ENCODE peak calls at places on chromosomes 1 and 21, in seven cellular contexts. S, M, Y, J, V, X and W are unnamed samples.

GRCh38 chr1:13892141-13892670 is 192.2 kb downstream of the PRDM2 start:
- DNase-seq in S (no peak), M (no peak), Y (no peak), J (no peak), V (no peak), X (no peak), W (no peak)

GRCh38 chr1:71908313-71908712 is 374.0 kb downstream of the NEGR1 start:
- DNase-seq in S (no peak), M (no peak), Y (peak; percentile 45), J (no peak), V (no peak), X (no peak), W (no peak)

GRCh38 chr1:2526824-2527552 is 592 bp upstream of the PANK4 start:
- DNase-seq in S (peak; percentile 92), M (no peak), Y (peak; percentile 59), J (no peak), V (peak; percentile 73), X (no peak), W (peak; percentile 38)

GRCh38 chr1:240475832-240476231 is 136.1 kb downstream of the GREM2 start:
- DNase-seq in S (no peak), M (no peak), Y (no peak), J (no peak), V (no peak), X (no peak), W (no peak)

GRCh38 chr1:191963781-191964455 is 194.3 kb upstream of the RGS18 start:
- DNase-seq in S (no peak), M (no peak), Y (peak; percentile 15), J (no peak), V (no peak), X (no peak), W (no peak)

GRCh38 chr1:161139765-161140164 is 7.3 kb upstream of the DEDD start:
- DNase-seq in S (no peak), M (peak; percentile 18), Y (peak; percentile 57), J (no peak), V (no peak), X (no peak), W (no peak)

GRCh38 chr1:17933991-17934390 is 173.6 kb upstream of the IGSF21 start:
- DNase-seq in S (no peak), M (no peak), Y (no peak), J (no peak), V (no peak), X (no peak), W (no peak)

GRCh38 chr1:43334453-43335205 is 3.0 kb upstream of the MPL start:
- DNase-seq in S (peak; percentile 37), M (no peak), Y (no peak), J (no peak), V (no peak), X (no peak), W (no peak)

GRCh38 chr21:42539931-42540343 is 26.3 kb downstream of the SLC37A1 start:
- DNase-seq in S (no peak), M (no peak), Y (no peak), J (no peak), V (no peak), X (no peak), W (no peak)

GRCh38 chr1:32965251-32965643 is 638 bp upstream of the RNF19B start:
- DNase-seq in S (no peak), M (no peak), Y (no peak), J (no peak), V (no peak), X (no peak), W (no peak)

GRCh38 chr1:245079021-245079609 is 75.7 kb upstream of the KIF26B start:
- DNase-seq in S (no peak), M (no peak), Y (peak; percentile 77), J (no peak), V (no peak), X (peak; percentile 2), W (no peak)

GRCh38 chr1:44664730-44665370 is 9.4 kb downstream of the TMEM53 start:
- DNase-seq in S (no peak), M (no peak), Y (no peak), J (no peak), V (peak; percentile 55), X (no peak), W (no peak)

GRCh38 chr1:43930168-43930948 is 3.2 kb upstream of the ARTN start:
- DNase-seq in S (no peak), M (no peak), Y (no peak), J (no peak), V (peak; percentile 28), X (no peak), W (no peak)

GRCh38 chr1:77014396-77014795 is 147.1 kb downstream of the ST6GALNAC5 start:
- DNase-seq in S (no peak), M (no peak), Y (no peak), J (no peak), V (no peak), X (no peak), W (no peak)

GRCh38 chr1:239126881-239127280 is 259.5 kb upstream of the CHRM3 start:
- DNase-seq in S (no peak), M (no peak), Y (no peak), J (no peak), V (no peak), X (no peak), W (no peak)

GRCh38 chr1:167726038-167726437 is 4.3 kb downstream of the MPZL1 start:
- DNase-seq in S (no peak), M (no peak), Y (no peak), J (no peak), V (no peak), X (no peak), W (no peak)

GRCh38 chr1:9071554-9072235 is 2.3 kb upstream of the SLC2A5 start:
- DNase-seq in S (no peak), M (no peak), Y (no peak), J (no peak), V (no peak), X (no peak), W (no peak)

GRCh38 chr1:200973937-200974657 is 49.4 kb downstream of the KIF21B start:
- DNase-seq in S (no peak), M (no peak), Y (no peak), J (no peak), V (no peak), X (peak; percentile 23), W (no peak)

GRCh38 chr1:207962716-207963428 is 51.9 kb upstream of the CD34 start:
- DNase-seq in S (peak; percentile 52), M (no peak), Y (no peak), J (no peak), V (peak; percentile 29), X (peak; percentile 44), W (peak; percentile 22)

GRCh38 chr1:39006287-39006686 is 15.2 kb downstream of the AKIRIN1 start:
- DNase-seq in S (no peak), M (no peak), Y (no peak), J (no peak), V (no peak), X (no peak), W (no peak)

GRCh38 chr1:119373465-119373864 is 4.9 kb downstream of the HAO2 start:
- DNase-seq in S (no peak), M (no peak), Y (peak; percentile 31), J (no peak), V (no peak), X (no peak), W (no peak)

GRCh38 chr1:76620371-76620770 is 246.9 kb upstream of the ST6GALNAC5 start:
- DNase-seq in S (no peak), M (no peak), Y (no peak), J (no peak), V (no peak), X (no peak), W (no peak)

GRCh38 chr1:192807221-192807967 is 1.4 kb upstream of the RGS2 start:
- DNase-seq in S (no peak), M (peak; percentile 33), Y (peak; percentile 56), J (no peak), V (peak; percentile 6), X (no peak), W (no peak)

GRCh38 chr1:202085682-202086373 is 36.9 kb upstream of the GPR37L1 start:
- DNase-seq in S (no peak), M (no peak), Y (peak; percentile 35), J (no peak), V (no peak), X (peak; percentile 97), W (no peak)

GRCh38 chr1:193338194-193338593 is 151.8 kb upstream of the B3GALT2 start:
- DNase-seq in S (no peak), M (no peak), Y (peak; percentile 64), J (peak; percentile 10), V (no peak), X (no peak), W (no peak)

GRCh38 chr1:29437946-29438345 is 201.6 kb downstream of the PTPRU start:
- DNase-seq in S (peak; percentile 16), M (no peak), Y (no peak), J (no peak), V (no peak), X (no peak), W (no peak)

GRCh38 chr1:182598296-182598695 is 5.9 kb downstream of the RGS16 start:
- DNase-seq in S (no peak), M (no peak), Y (no peak), J (no peak), V (no peak), X (no peak), W (no peak)

GRCh38 chr1:23936481-23937176 is 23.0 kb upstream of the PNRC2 start:
- DNase-seq in S (peak; percentile 15), M (no peak), Y (no peak), J (no peak), V (no peak), X (no peak), W (no peak)